ENCODE peak calls at places on chromosomes 4 and X, in five cellular contexts. One of them, this sample, is unnamed.
A peak's percentile ranks its signal among the peaks of the same experiment; 100 is the strongest.

GRCh38 chr4:8920289-8920965 is 48.8 kb upstream of the HMX1 start:
- DNase-seq in lower lobe of right lung: no peak
- DNase-seq in OCI-LY7: no peak
- DNase-seq in GM23248: no peak
- DNase-seq in astrocyte of the spinal cord: no peak
- DNase-seq in this sample: no peak

GRCh38 chrX:153853180-153853901 is 23.0 kb upstream of the PDZD4 start:
- DNase-seq in GM23248: no peak
- DNase-seq in lower lobe of right lung: no peak
- DNase-seq in astrocyte of the spinal cord: no peak
- DNase-seq in OCI-LY7: no peak
- DNase-seq in this sample: no peak

GRCh38 chr4:32002037-32002747 is 1282.0 kb downstream of the PCDH7 start:
- DNase-seq in OCI-LY7: no peak
- DNase-seq in astrocyte of the spinal cord: no peak
- DNase-seq in lower lobe of right lung: no peak
- DNase-seq in GM23248: no peak
- DNase-seq in this sample: peak; percentile 25

GRCh38 chrX:56029188-56029587 is 203.0 kb upstream of the KLF8 start:
- DNase-seq in GM23248: no peak
- DNase-seq in lower lobe of right lung: no peak
- DNase-seq in OCI-LY7: no peak
- DNase-seq in astrocyte of the spinal cord: no peak
- DNase-seq in this sample: no peak

GRCh38 chr4:8644966-8645752 is 52.6 kb downstream of the CPZ start:
- DNase-seq in OCI-LY7: no peak
- DNase-seq in lower lobe of right lung: peak; percentile 37
- DNase-seq in GM23248: no peak
- DNase-seq in astrocyte of the spinal cord: no peak
- DNase-seq in this sample: no peak

GRCh38 chrX:4253092-4253491 is 539.6 kb upstream of the PRKX start:
- DNase-seq in GM23248: no peak
- DNase-seq in lower lobe of right lung: no peak
- DNase-seq in OCI-LY7: peak; percentile 58
- DNase-seq in astrocyte of the spinal cord: no peak
- DNase-seq in this sample: peak; percentile 51

GRCh38 chr4:77308843-77309242 is 151.8 kb downstream of the CCNG2 start:
- DNase-seq in astrocyte of the spinal cord: peak; percentile 8
- DNase-seq in OCI-LY7: peak; percentile 50
- DNase-seq in lower lobe of right lung: no peak
- DNase-seq in GM23248: peak; percentile 71
- DNase-seq in this sample: peak; percentile 43

GRCh38 chr4:159508917-159509500 is 406.1 kb downstream of the RAPGEF2 start:
- DNase-seq in astrocyte of the spinal cord: peak; percentile 85
- DNase-seq in GM23248: no peak
- DNase-seq in OCI-LY7: no peak
- DNase-seq in lower lobe of right lung: no peak
- DNase-seq in this sample: no peak

GRCh38 chr4:143384381-143384994 is 47.8 kb downstream of the GAB1 start:
- DNase-seq in OCI-LY7: no peak
- DNase-seq in GM23248: peak; percentile 85
- DNase-seq in astrocyte of the spinal cord: no peak
- DNase-seq in lower lobe of right lung: peak; percentile 44
- DNase-seq in this sample: no peak

GRCh38 chrX:43835557-43835956 is 46.7 kb downstream of the MAOB start:
- DNase-seq in OCI-LY7: no peak
- DNase-seq in lower lobe of right lung: no peak
- DNase-seq in astrocyte of the spinal cord: no peak
- DNase-seq in GM23248: no peak
- DNase-seq in this sample: peak; percentile 19

GRCh38 chrX:50818986-50819385 is 5.0 kb upstream of the SHROOM4 start:
- DNase-seq in astrocyte of the spinal cord: no peak
- DNase-seq in GM23248: peak; percentile 10
- DNase-seq in lower lobe of right lung: no peak
- DNase-seq in OCI-LY7: no peak
- DNase-seq in this sample: no peak

GRCh38 chrX:50814701-50815476 is 895 bp upstream of the SHROOM4 start:
- DNase-seq in OCI-LY7: no peak
- DNase-seq in lower lobe of right lung: no peak
- DNase-seq in GM23248: peak; percentile 52
- DNase-seq in astrocyte of the spinal cord: no peak
- DNase-seq in this sample: no peak

GRCh38 chrX:50812995-50813842 is 775 bp downstream of the SHROOM4 start:
- DNase-seq in GM23248: peak; percentile 77
- DNase-seq in lower lobe of right lung: peak; percentile 53
- DNase-seq in astrocyte of the spinal cord: peak; percentile 36
- DNase-seq in OCI-LY7: no peak
- DNase-seq in this sample: peak; percentile 6

GRCh38 chrX:50813843-50814661 is at the start of gene SHROOM4:
- DNase-seq in OCI-LY7: no peak
- DNase-seq in GM23248: peak; percentile 76
- DNase-seq in astrocyte of the spinal cord: peak; percentile 72
- DNase-seq in lower lobe of right lung: peak; percentile 66
- DNase-seq in this sample: no peak
- H3K4me3 ChIP-seq in OCI-LY7: no peak within 1 kb of the TSS
- H3K4me3 ChIP-seq in GM23248: peak within 1 kb of the TSS; percentile 78
- H3K4me3 ChIP-seq in astrocyte of the spinal cord: peak within 1 kb of the TSS; percentile 56
- H3K4me3 ChIP-seq in lower lobe of right lung: peak within 1 kb of the TSS; percentile 66
- H3K4me3 ChIP-seq in this sample: no peak within 1 kb of the TSS

GRCh38 chr4:174012135-174012923 is 271.1 kb downstream of the FBXO8 start:
- DNase-seq in GM23248: peak; percentile 40
- DNase-seq in lower lobe of right lung: no peak
- DNase-seq in astrocyte of the spinal cord: no peak
- DNase-seq in OCI-LY7: no peak
- DNase-seq in this sample: no peak
- H3K4me3 ChIP-seq in GM23248: no peak overlapping the region
- H3K4me3 ChIP-seq in lower lobe of right lung: no peak overlapping the region
- H3K4me3 ChIP-seq in astrocyte of the spinal cord: no peak overlapping the region
- H3K4me3 ChIP-seq in OCI-LY7: no peak overlapping the region
- H3K4me3 ChIP-seq in this sample: no peak overlapping the region

DNA sequence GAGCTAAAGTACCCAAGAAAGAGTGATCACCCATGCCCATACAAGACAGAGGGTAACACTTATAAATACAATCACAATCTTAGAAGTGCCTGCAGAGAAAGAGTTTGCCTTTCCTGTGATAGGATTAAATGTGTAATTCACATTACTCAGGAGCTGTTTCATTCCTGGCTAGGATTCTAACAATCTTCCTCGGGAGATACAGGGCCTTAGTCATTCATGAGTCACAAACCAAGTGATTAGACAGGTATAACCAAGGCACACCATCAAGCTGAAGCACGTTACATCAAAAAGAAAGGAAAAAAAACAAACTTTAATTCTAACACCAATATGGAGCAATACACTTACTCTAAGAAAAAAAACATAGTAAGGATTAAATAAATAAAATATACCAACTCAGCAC is 14.9 kb downstream of the ABCG2 start:
- DNase-seq in astrocyte of the spinal cord: peak; percentile 65
- DNase-seq in GM23248: peak; percentile 55
- DNase-seq in lower lobe of right lung: no peak
- DNase-seq in OCI-LY7: no peak
- DNase-seq in this sample: no peak
- H3K4me3 ChIP-seq in astrocyte of the spinal cord: no peak overlapping the region
- H3K4me3 ChIP-seq in GM23248: no peak overlapping the region
- H3K4me3 ChIP-seq in lower lobe of right lung: no peak overlapping the region
- H3K4me3 ChIP-seq in OCI-LY7: no peak overlapping the region
- H3K4me3 ChIP-seq in this sample: no peak overlapping the region

DNA sequence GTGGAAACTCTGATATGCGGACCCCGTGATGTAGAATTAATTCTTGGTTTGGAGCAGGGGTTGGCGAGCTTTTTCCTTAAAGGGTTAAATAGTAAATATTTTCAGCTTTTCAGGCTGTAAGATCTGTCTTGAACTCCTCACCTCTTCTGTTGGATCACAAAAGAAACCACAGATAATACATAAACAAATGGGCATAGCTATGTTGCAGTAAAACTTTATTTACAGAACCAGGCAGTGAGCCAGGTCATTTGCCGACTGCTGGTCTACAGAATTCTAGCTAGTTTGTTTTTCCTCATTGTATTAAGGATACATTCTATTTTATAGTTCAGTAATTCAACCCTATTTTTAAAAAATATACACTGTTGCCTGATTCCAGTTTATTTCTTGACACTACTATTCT is 116.6 kb downstream of the PAPSS1 start:
- DNase-seq in GM23248: peak; percentile 4
- DNase-seq in astrocyte of the spinal cord: peak; percentile 58
- DNase-seq in OCI-LY7: no peak
- DNase-seq in lower lobe of right lung: no peak
- DNase-seq in this sample: no peak
- H3K4me3 ChIP-seq in GM23248: no peak overlapping the region
- H3K4me3 ChIP-seq in astrocyte of the spinal cord: no peak overlapping the region
- H3K4me3 ChIP-seq in OCI-LY7: no peak overlapping the region
- H3K4me3 ChIP-seq in lower lobe of right lung: no peak overlapping the region
- H3K4me3 ChIP-seq in this sample: no peak overlapping the region

GRCh38 chr4:38179690-38180299 is 219.6 kb downstream of the PTTG2 start:
- DNase-seq in astrocyte of the spinal cord: peak; percentile 77
- DNase-seq in OCI-LY7: peak; percentile 60
- DNase-seq in GM23248: peak; percentile 73
- DNase-seq in lower lobe of right lung: peak; percentile 62
- DNase-seq in this sample: peak; percentile 80

GRCh38 chr4:38177035-38177791 is 217.0 kb downstream of the PTTG2 start:
- DNase-seq in astrocyte of the spinal cord: peak; percentile 67
- DNase-seq in lower lobe of right lung: no peak
- DNase-seq in OCI-LY7: no peak
- DNase-seq in GM23248: peak; percentile 53
- DNase-seq in this sample: peak; percentile 77

GRCh38 chr4:38180456-38180855 is 220.3 kb downstream of the PTTG2 start:
- DNase-seq in astrocyte of the spinal cord: no peak
- DNase-seq in OCI-LY7: no peak
- DNase-seq in GM23248: peak; percentile 20
- DNase-seq in lower lobe of right lung: no peak
- DNase-seq in this sample: no peak

GRCh38 chr4:38178666-38178995 is 218.4 kb downstream of the PTTG2 start:
- DNase-seq in OCI-LY7: no peak
- DNase-seq in astrocyte of the spinal cord: no peak
- DNase-seq in lower lobe of right lung: no peak
- DNase-seq in GM23248: no peak
- DNase-seq in this sample: no peak

GRCh38 chr4:38177792-38178665 is 217.8 kb downstream of the PTTG2 start:
- DNase-seq in lower lobe of right lung: peak; percentile 91
- DNase-seq in OCI-LY7: no peak
- DNase-seq in astrocyte of the spinal cord: no peak
- DNase-seq in GM23248: peak; percentile 66
- DNase-seq in this sample: peak; percentile 78
- H3K4me3 ChIP-seq in lower lobe of right lung: no peak overlapping the region
- H3K4me3 ChIP-seq in OCI-LY7: no peak overlapping the region
- H3K4me3 ChIP-seq in astrocyte of the spinal cord: no peak overlapping the region
- H3K4me3 ChIP-seq in GM23248: no peak overlapping the region
- H3K4me3 ChIP-seq in this sample: no peak overlapping the region

DNA sequence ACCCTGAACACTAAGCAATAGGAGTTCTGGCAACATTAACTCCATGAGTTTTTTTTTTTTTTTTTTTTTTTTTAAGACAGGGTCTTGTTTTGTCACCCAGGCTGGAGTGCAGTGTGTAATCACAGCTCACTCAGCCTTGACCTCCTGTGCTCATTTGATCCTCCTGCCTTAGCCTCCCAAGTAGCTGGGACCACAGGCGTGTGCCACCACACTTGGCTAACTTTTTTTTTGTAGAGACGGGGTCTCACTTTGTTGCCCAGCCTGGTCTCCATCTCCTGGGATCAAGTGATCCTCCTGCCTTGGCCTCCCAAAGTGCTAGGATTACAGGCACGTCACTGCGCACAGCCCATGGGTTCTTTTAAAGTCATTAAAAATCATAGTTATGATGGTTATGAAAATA is 5.1 kb downstream of the RHOH start:
- DNase-seq in OCI-LY7: peak; percentile 31
- DNase-seq in astrocyte of the spinal cord: no peak
- DNase-seq in lower lobe of right lung: no peak
- DNase-seq in GM23248: no peak
- DNase-seq in this sample: no peak
- H3K4me3 ChIP-seq in OCI-LY7: peak overlapping the region; percentile 79
- H3K4me3 ChIP-seq in astrocyte of the spinal cord: no peak overlapping the region
- H3K4me3 ChIP-seq in lower lobe of right lung: no peak overlapping the region
- H3K4me3 ChIP-seq in GM23248: no peak overlapping the region
- H3K4me3 ChIP-seq in this sample: peak overlapping the region; percentile 73

GRCh38 chr4:100431416-100431815 is 86.4 kb downstream of the EMCN start:
- DNase-seq in OCI-LY7: no peak
- DNase-seq in lower lobe of right lung: no peak
- DNase-seq in astrocyte of the spinal cord: no peak
- DNase-seq in GM23248: no peak
- DNase-seq in this sample: peak; percentile 1
- H3K4me3 ChIP-seq in OCI-LY7: no peak overlapping the region
- H3K4me3 ChIP-seq in lower lobe of right lung: no peak overlapping the region
- H3K4me3 ChIP-seq in astrocyte of the spinal cord: no peak overlapping the region
- H3K4me3 ChIP-seq in GM23248: no peak overlapping the region
- H3K4me3 ChIP-seq in this sample: no peak overlapping the region

This sample was measured in NB4.